ENCODE peak calls at places on chromosomes 1 and 21, in nine cellular contexts. One of them, this sample, is unnamed.

GRCh38 chr1:227946624-227947424 is 908 bp downstream of the WNT9A start:
- DNase-seq in activated T-helper 1 cell treated with anti-CD3 and anti-CD28 coated beads, Interleukin-12 subunit alpha, Interleukin-12 subunit beta, Interleukin-2, Interleukin-4 antibody, amounts not matched to agents 30 ng/mL and 10 ng/mL and 1 ng/mL, durations not matched to agents 14 hours and 24 hours and 36 hours: peak
- DNase-seq in germinal center: peak
- DNase-seq in central memory CD8-positive, alpha-beta T cell: no peak
- DNase-seq in endodermal cell: peak
- DNase-seq in fibroblast of lung: peak
- DNase-seq in iPS-NIHi11: peak
- DNase-seq in psoas muscle: peak
- DNase-seq in HAP-1: peak
- DNase-seq in this sample: peak

GRCh38 chr1:203557390-203557789 is 63.4 kb downstream of the OPTC start:
- DNase-seq in germinal center: no peak
- DNase-seq in activated T-helper 1 cell treated with anti-CD3 and anti-CD28 coated beads, Interleukin-12 subunit alpha, Interleukin-12 subunit beta, Interleukin-2, Interleukin-4 antibody, amounts not matched to agents 30 ng/mL and 10 ng/mL and 1 ng/mL, durations not matched to agents 14 hours and 24 hours and 36 hours: no peak
- DNase-seq in fibroblast of lung: peak
- DNase-seq in central memory CD8-positive, alpha-beta T cell: no peak
- DNase-seq in endodermal cell: no peak
- DNase-seq in iPS-NIHi11: no peak
- DNase-seq in HAP-1: no peak
- DNase-seq in psoas muscle: peak
- DNase-seq in this sample: peak

GRCh38 chr21:40938078-40938477 is 91.1 kb upstream of the DSCAM start:
- DNase-seq in iPS-NIHi11: no peak
- DNase-seq in HAP-1: no peak
- DNase-seq in germinal center: no peak
- DNase-seq in activated T-helper 1 cell treated with anti-CD3 and anti-CD28 coated beads, Interleukin-12 subunit alpha, Interleukin-12 subunit beta, Interleukin-2, Interleukin-4 antibody, amounts not matched to agents 30 ng/mL and 10 ng/mL and 1 ng/mL, durations not matched to agents 14 hours and 24 hours and 36 hours: no peak
- DNase-seq in endodermal cell: no peak
- DNase-seq in psoas muscle: no peak
- DNase-seq in central memory CD8-positive, alpha-beta T cell: no peak
- DNase-seq in fibroblast of lung: no peak
- DNase-seq in this sample: no peak

GRCh38 chr21:29487154-29487553 is 188.4 kb downstream of the BACH1 start:
- DNase-seq in endodermal cell: no peak
- DNase-seq in germinal center: no peak
- DNase-seq in fibroblast of lung: no peak
- DNase-seq in HAP-1: peak
- DNase-seq in iPS-NIHi11: no peak
- DNase-seq in central memory CD8-positive, alpha-beta T cell: no peak
- DNase-seq in activated T-helper 1 cell treated with anti-CD3 and anti-CD28 coated beads, Interleukin-12 subunit alpha, Interleukin-12 subunit beta, Interleukin-2, Interleukin-4 antibody, amounts not matched to agents 30 ng/mL and 10 ng/mL and 1 ng/mL, durations not matched to agents 14 hours and 24 hours and 36 hours: no peak
- DNase-seq in psoas muscle: no peak
- DNase-seq in this sample: no peak

GRCh38 chr1:201560328-201561194 is 21.6 kb downstream of the NAV1 start:
- DNase-seq in activated T-helper 1 cell treated with anti-CD3 and anti-CD28 coated beads, Interleukin-12 subunit alpha, Interleukin-12 subunit beta, Interleukin-2, Interleukin-4 antibody, amounts not matched to agents 30 ng/mL and 10 ng/mL and 1 ng/mL, durations not matched to agents 14 hours and 24 hours and 36 hours: no peak
- DNase-seq in fibroblast of lung: no peak
- DNase-seq in HAP-1: no peak
- DNase-seq in psoas muscle: no peak
- DNase-seq in central memory CD8-positive, alpha-beta T cell: no peak
- DNase-seq in iPS-NIHi11: no peak
- DNase-seq in germinal center: no peak
- DNase-seq in endodermal cell: peak
- DNase-seq in this sample: no peak

GRCh38 chr1:944341-945325 is 14.4 kb downstream of the NOC2L start:
- DNase-seq in activated T-helper 1 cell treated with anti-CD3 and anti-CD28 coated beads, Interleukin-12 subunit alpha, Interleukin-12 subunit beta, Interleukin-2, Interleukin-4 antibody, amounts not matched to agents 30 ng/mL and 10 ng/mL and 1 ng/mL, durations not matched to agents 14 hours and 24 hours and 36 hours: no peak
- DNase-seq in iPS-NIHi11: no peak
- DNase-seq in endodermal cell: no peak
- DNase-seq in fibroblast of lung: peak
- DNase-seq in psoas muscle: no peak
- DNase-seq in HAP-1: no peak
- DNase-seq in germinal center: no peak
- DNase-seq in central memory CD8-positive, alpha-beta T cell: no peak
- DNase-seq in this sample: no peak

GRCh38 chr1:6253380-6253779 is 7.5 kb downstream of the GPR153 start:
- DNase-seq in central memory CD8-positive, alpha-beta T cell: no peak
- DNase-seq in fibroblast of lung: no peak
- DNase-seq in HAP-1: no peak
- DNase-seq in endodermal cell: no peak
- DNase-seq in germinal center: no peak
- DNase-seq in activated T-helper 1 cell treated with anti-CD3 and anti-CD28 coated beads, Interleukin-12 subunit alpha, Interleukin-12 subunit beta, Interleukin-2, Interleukin-4 antibody, amounts not matched to agents 30 ng/mL and 10 ng/mL and 1 ng/mL, durations not matched to agents 14 hours and 24 hours and 36 hours: no peak
- DNase-seq in iPS-NIHi11: no peak
- DNase-seq in psoas muscle: no peak
- DNase-seq in this sample: no peak

GRCh38 chr1:59705849-59706599 is 108.7 kb upstream of the HOOK1 start:
- DNase-seq in germinal center: no peak
- DNase-seq in psoas muscle: peak
- DNase-seq in central memory CD8-positive, alpha-beta T cell: no peak
- DNase-seq in activated T-helper 1 cell treated with anti-CD3 and anti-CD28 coated beads, Interleukin-12 subunit alpha, Interleukin-12 subunit beta, Interleukin-2, Interleukin-4 antibody, amounts not matched to agents 30 ng/mL and 10 ng/mL and 1 ng/mL, durations not matched to agents 14 hours and 24 hours and 36 hours: no peak
- DNase-seq in fibroblast of lung: peak
- DNase-seq in endodermal cell: no peak
- DNase-seq in iPS-NIHi11: no peak
- DNase-seq in HAP-1: no peak
- DNase-seq in this sample: peak

GRCh38 chr1:175152006-175152652 is 40.4 kb downstream of the KIAA0040 start:
- DNase-seq in activated T-helper 1 cell treated with anti-CD3 and anti-CD28 coated beads, Interleukin-12 subunit alpha, Interleukin-12 subunit beta, Interleukin-2, Interleukin-4 antibody, amounts not matched to agents 30 ng/mL and 10 ng/mL and 1 ng/mL, durations not matched to agents 14 hours and 24 hours and 36 hours: peak
- DNase-seq in central memory CD8-positive, alpha-beta T cell: peak
- DNase-seq in endodermal cell: peak
- DNase-seq in iPS-NIHi11: peak
- DNase-seq in germinal center: peak
- DNase-seq in fibroblast of lung: peak
- DNase-seq in HAP-1: peak
- DNase-seq in psoas muscle: peak
- DNase-seq in this sample: peak

This sample was measured in adipocyte.